ENCODE peak calls at places on chromosome 19, in four cellular contexts. R, C, M and A are unnamed samples.
A peak's percentile ranks its signal among the peaks of the same experiment; 100 is the strongest.

GRCh38 chr19:29263305-29264080 is 50.5 kb upstream of the UQCRFS1 start:
- DNase-seq in R (peak; percentile 31), C (peak; percentile 90), M (no peak), A (peak; percentile 42)

GRCh38 chr19:4327252-4327876 is 11.3 kb downstream of the STAP2 start:
- DNase-seq in R (peak; percentile 69), C (peak; percentile 95), M (no peak), A (no peak)

GRCh38 chr19:58336216-58336615 is 9.4 kb downstream of the ZSCAN22 start:
- DNase-seq in R (no peak), C (no peak), M (no peak), A (no peak)

GRCh38 chr19:36652958-36653357 is 13.7 kb downstream of the ZNF461 start:
- DNase-seq in R (no peak), C (no peak), M (no peak), A (no peak)

GRCh38 chr19:16714702-16715294 is 4.8 kb upstream of the NWD1 start:
- DNase-seq in R (peak; percentile 47), C (no peak), M (no peak), A (peak; percentile 65)

GRCh38 chr19:45876411-45877197 is 9.3 kb downstream of the IRF2BP1 start:
- DNase-seq in R (no peak), C (no peak), M (no peak), A (no peak)

GRCh38 chr19:480016-480855 is 16.1 kb upstream of the MADCAM1 start:
- DNase-seq in R (peak; percentile 36), C (peak; percentile 93), M (peak; percentile 11), A (no peak)

GRCh38 chr19:34232566-34233481 is 21.5 kb upstream of the GARRE1 start:
- DNase-seq in R (peak; percentile 73), C (peak; percentile 89), M (peak; percentile 62), A (no peak)

GRCh38 chr19:31350033-31350692 is 927 bp upstream of the TSHZ3 start:
- DNase-seq in R (no peak), C (no peak), M (no peak), A (no peak)